ENCODE peak calls at places on chromosome 10, in eight cellular contexts. V, C, D, X, S, F, P and W are unnamed samples.

GRCh38 chr10:34710391-34710751 is 104.7 kb downstream of the PARD3 start:
- DNase-seq in V (no peak), C (peak; percentile 41), D (no peak), X (peak; percentile 89), S (peak; percentile 100), F (peak; percentile 72), P (peak; percentile 30), W (peak; percentile 69)

GRCh38 chr10:71697938-71698709 is 21.5 kb downstream of the C10orf105 start:
- DNase-seq in V (peak; percentile 25), C (no peak), D (no peak), X (no peak), S (peak; percentile 6), F (no peak), P (no peak), W (no peak)

GRCh38 chr10:72337039-72337629 is 17.6 kb downstream of the DNAJB12 start:
- DNase-seq in V (peak; percentile 59), C (peak; percentile 81), D (no peak), X (peak; percentile 74), S (peak; percentile 60), F (peak; percentile 80), P (peak; percentile 85), W (peak; percentile 86)

GRCh38 chr10:15442056-15442455 is 71.0 kb upstream of the FAM171A1 start:
- DNase-seq in V (no peak), C (no peak), D (no peak), X (no peak), S (no peak), F (no peak), P (no peak), W (no peak)

GRCh38 chr10:124961248-124961570 is 19.3 kb downstream of the ZRANB1 start:
- DNase-seq in V (no peak), C (no peak), D (no peak), X (no peak), S (no peak), F (no peak), P (no peak), W (no peak)

GRCh38 chr10:59870152-59870551 is 36.2 kb downstream of the CCDC6 start:
- DNase-seq in V (no peak), C (no peak), D (no peak), X (no peak), S (no peak), F (no peak), P (no peak), W (no peak)

GRCh38 chr10:4296165-4296564 is 511.2 kb upstream of the KLF6 start:
- DNase-seq in V (no peak), C (no peak), D (no peak), X (no peak), S (no peak), F (no peak), P (no peak), W (no peak)

GRCh38 chr10:112713411-112713810 is 236.6 kb upstream of the TCF7L2 start:
- DNase-seq in V (no peak), C (no peak), D (no peak), X (no peak), S (peak; percentile 26), F (peak; percentile 40), P (no peak), W (peak; percentile 79)

GRCh38 chr10:70192325-70192966 is 22.1 kb upstream of the SAR1A start:
- DNase-seq in V (no peak), C (no peak), D (no peak), X (peak; percentile 46), S (no peak), F (no peak), P (no peak), W (peak; percentile 43)

GRCh38 chr10:116269612-116270011 is 3.4 kb downstream of the GFRA1 start:
- DNase-seq in V (no peak), C (no peak), D (no peak), X (no peak), S (no peak), F (no peak), P (peak; percentile 20), W (no peak)
- H3K4me3 ChIP-seq in V (no peak overlapping the region), C (no peak overlapping the region), D (no peak overlapping the region), X (no peak overlapping the region), S (no peak overlapping the region), F (no peak overlapping the region), P (no peak overlapping the region), W (no peak overlapping the region)

GRCh38 chr10:27240212-27240890 is at the start of gene ACBD5:
- DNase-seq in V (peak; percentile 65), C (peak; percentile 83), D (no peak), X (peak; percentile 79), S (peak; percentile 59), F (peak; percentile 70), P (peak; percentile 93), W (peak; percentile 94)

GRCh38 chr10:27242473-27242950 is 1.9 kb upstream of the ACBD5 start:
- DNase-seq in V (no peak), C (no peak), D (no peak), X (no peak), S (no peak), F (no peak), P (no peak), W (no peak)

GRCh38 chr10:27240891-27241639 is 468 bp upstream of the ACBD5 start:
- DNase-seq in V (no peak), C (no peak), D (no peak), X (peak; percentile 26), S (peak; percentile 13), F (peak; percentile 26), P (peak; percentile 28), W (no peak)

GRCh38 chr10:27242951-27243551 is 2.5 kb upstream of the ACBD5 start:
- DNase-seq in V (peak; percentile 62), C (no peak), D (peak; percentile 38), X (peak; percentile 80), S (peak; percentile 53), F (peak; percentile 69), P (peak; percentile 68), W (peak; percentile 43)

GRCh38 chr10:27241640-27242472 is 1.3 kb upstream of the ACBD5 start:
- DNase-seq in V (peak; percentile 80), C (peak; percentile 86), D (peak; percentile 67), X (peak; percentile 92), S (peak; percentile 91), F (peak; percentile 97), P (peak; percentile 88), W (peak; percentile 99)
- TF ChIP-seq CTCF in V (no peak), C (peak; percentile 65), D (peak; percentile 41), X (peak; percentile 36), S (peak; percentile 33), F (peak; percentile 28), P (peak; percentile 60), W (peak; percentile 33)

GRCh38 chr10:62047960-62048383 is 146.5 kb downstream of the ARID5B start:
- DNase-seq in V (no peak), C (no peak), D (no peak), X (no peak), S (peak; percentile 99), F (peak; percentile 35), P (peak; percentile 63), W (no peak)

GRCh38 chr10:62049815-62050626 is 148.5 kb downstream of the ARID5B start:
- DNase-seq in V (no peak), C (no peak), D (no peak), X (peak; percentile 46), S (peak; percentile 64), F (peak; percentile 45), P (no peak), W (no peak)

GRCh38 chr10:62050627-62050924 is 149.1 kb downstream of the ARID5B start:
- DNase-seq in V (no peak), C (no peak), D (no peak), X (no peak), S (no peak), F (no peak), P (no peak), W (no peak)

GRCh38 chr10:62048473-62048872 is 147.0 kb downstream of the ARID5B start:
- DNase-seq in V (no peak), C (no peak), D (no peak), X (no peak), S (no peak), F (no peak), P (no peak), W (no peak)

GRCh38 chr10:62048919-62049636 is 147.6 kb downstream of the ARID5B start:
- DNase-seq in V (peak; percentile 26), C (peak; percentile 91), D (peak; percentile 94), X (peak; percentile 97), S (peak; percentile 100), F (peak; percentile 95), P (peak; percentile 99), W (peak; percentile 99)
- H3K4me3 ChIP-seq in V (no peak overlapping the region), C (peak overlapping the region; percentile 66), D (peak overlapping the region; percentile 61), X (peak overlapping the region; percentile 89), S (peak overlapping the region; percentile 63), F (peak overlapping the region; percentile 78), P (peak overlapping the region; percentile 79), W (peak overlapping the region; percentile 75)

GRCh38 chr10:28097633-28098032 is 98.8 kb upstream of the ODAD2 start:
- DNase-seq in V (no peak), C (no peak), D (no peak), X (no peak), S (no peak), F (no peak), P (no peak), W (no peak)
- TF ChIP-seq CTCF in V (no peak), C (no peak), D (no peak), X (no peak), S (no peak), F (no peak), P (no peak), W (no peak)